ENCODE peak calls at places on chromosomes 7 and 10, in six cellular contexts. X is body of pancreas, K is IMR-90, S is brain microvascular endothelial cell, I is right atrium auricular region, C is ovary. V is an unnamed sample.

GRCh38 chr7:140475747-140476333 is 3.5 kb downstream of the MKRN1 start:
- DNase-seq in X (peak), K (peak), C (no peak), I (no peak), S (peak), V (peak)

GRCh38 chr7:83130623-83131545 is 31.8 kb downstream of the PCLO start:
- DNase-seq in S (no peak), X (peak), C (no peak), K (no peak), I (no peak), V (no peak)

GRCh38 chr10:17735166-17735941 is 16.6 kb upstream of the TMEM236 start:
- DNase-seq in X (peak), K (no peak), S (no peak), I (no peak), C (no peak), V (no peak)

GRCh38 chr7:38105874-38106483 is 72.1 kb upstream of the STARD3NL start:
- DNase-seq in X (peak), S (peak), I (no peak), C (peak), K (peak), V (peak)

GRCh38 chr10:58488921-58489320 is 23.8 kb upstream of the BICC1 start:
- DNase-seq in K (peak), C (no peak), I (no peak), X (no peak), S (no peak), V (no peak)

GRCh38 chr7:95322874-95323273 is 1.5 kb downstream of the PON1 start:
- DNase-seq in S (peak), K (no peak), C (no peak), I (no peak), X (no peak), V (no peak)

GRCh38 chr10:106636781-106637491 is 527.6 kb downstream of the SORCS1 start:
- DNase-seq in X (no peak), S (no peak), K (no peak), I (no peak), C (no peak), V (no peak)

GRCh38 chr10:130689743-130690626 is 553.8 kb downstream of the GLRX3 start:
- DNase-seq in X (no peak), C (no peak), K (no peak), I (no peak), S (no peak), V (no peak)

GRCh38 chr10:11442001-11442773 is 169.3 kb downstream of the USP6NL start:
- DNase-seq in S (no peak), X (no peak), C (no peak), K (no peak), I (peak), V (no peak)

GRCh38 chr10:51832652-51833383 is 133.4 kb upstream of the CSTF2T start:
- DNase-seq in C (no peak), X (no peak), K (peak), I (no peak), S (peak), V (no peak)

GRCh38 chr10:988667-989545 is 672 bp downstream of the GTPBP4 start:
- DNase-seq in S (no peak), I (no peak), X (no peak), K (peak), C (no peak), V (no peak)

GRCh38 chr7:25059576-25059975 is 65.5 kb downstream of the CYCS start:
- DNase-seq in C (no peak), K (no peak), I (no peak), S (no peak), X (no peak), V (no peak)

GRCh38 chr7:91168766-91169518 is 95.3 kb upstream of the FZD1 start:
- DNase-seq in I (no peak), S (peak), C (no peak), X (no peak), K (peak), V (no peak)

GRCh38 chr7:14841850-14842249 is 60.7 kb downstream of the DGKB start:
- DNase-seq in I (no peak), S (no peak), X (no peak), K (peak), C (no peak), V (no peak)

GRCh38 chr7:143898810-143899209 is 3.2 kb downstream of the TCAF1 start:
- DNase-seq in C (no peak), K (no peak), I (no peak), S (no peak), X (no peak), V (no peak)

GRCh38 chr10:24544776-24545175 is 178.9 kb downstream of the ARHGAP21 start:
- DNase-seq in K (no peak), I (no peak), S (no peak), X (no peak), C (no peak), V (no peak)

GRCh38 chr10:102300289-102300843 is 55.0 kb downstream of the GBF1 start:
- DNase-seq in K (peak), S (peak), I (no peak), X (no peak), C (no peak), V (no peak)

GRCh38 chr7:148962515-148962822 is 65.8 kb downstream of the PDIA4 start:
- DNase-seq in K (no peak), I (no peak), X (no peak), C (no peak), S (no peak), V (no peak)

GRCh38 chr7:148963583-148964509 is 64.5 kb downstream of the PDIA4 start:
- DNase-seq in I (no peak), X (peak), C (no peak), K (no peak), S (peak), V (no peak)

GRCh38 chr7:148964510-148965267 is 63.6 kb downstream of the PDIA4 start:
- DNase-seq in C (no peak), I (no peak), S (no peak), K (no peak), X (no peak), V (no peak)

GRCh38 chr7:148962823-148963582 is 65.3 kb downstream of the PDIA4 start:
- DNase-seq in S (peak), K (peak), X (peak), C (peak), I (no peak), V (peak)

GRCh38 chr7:148967032-148967372 is 61.3 kb downstream of the PDIA4 start:
- DNase-seq in S (no peak), K (no peak), X (no peak), C (no peak), I (no peak), V (no peak)
- H3K4me3 ChIP-seq in S (no peak), K (no peak), X (no peak), C (no peak), I (peak), V (peak)

DNA sequence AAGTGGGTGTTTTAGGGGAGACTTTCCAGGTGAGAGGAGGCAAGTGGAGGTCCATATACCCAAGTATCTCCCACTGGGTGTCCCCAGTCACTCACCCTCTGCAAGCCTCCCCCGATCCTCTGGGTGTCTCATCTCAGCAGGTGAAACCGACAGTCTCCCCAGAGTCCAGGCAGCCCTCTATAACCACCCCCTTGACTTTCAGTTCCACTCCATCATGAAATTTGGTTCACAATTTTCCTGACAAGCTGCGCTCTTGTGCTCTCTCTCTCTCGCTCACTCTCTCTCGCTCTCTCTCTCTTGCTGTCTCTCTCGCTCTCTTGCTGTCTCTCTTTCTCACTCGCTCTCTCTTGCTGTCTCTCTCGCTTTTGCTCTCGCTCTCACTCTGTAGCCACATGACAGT is 8.1 kb upstream of the RABGEF1 start:
- DNase-seq in I (no peak), S (no peak), K (no peak), C (no peak), X (no peak), V (no peak)
- H3K4me3 ChIP-seq in I (no peak), S (no peak), K (no peak), C (no peak), X (no peak), V (no peak)

GRCh38 chr10:61897671-61898434 is 3.6 kb upstream of the ARID5B start:
- DNase-seq in K (peak), S (peak), X (peak), I (peak), C (peak), V (no peak)
- H3K4me3 ChIP-seq in K (no peak), S (peak), X (peak), I (peak), C (peak), V (peak)

GRCh38 chr7:155247479-155248365 is 50.0 kb upstream of the INSIG1 start:
- DNase-seq in I (no peak), K (peak), X (no peak), S (no peak), C (no peak), V (no peak)
- H3K4me3 ChIP-seq in I (no peak), K (no peak), X (no peak), S (no peak), C (no peak), V (no peak)

GRCh38 chr10:83987216-83987615 is 152.1 kb upstream of the GHITM start:
- DNase-seq in K (no peak), C (no peak), S (no peak), I (no peak), X (no peak), V (no peak)
- H3K4me3 ChIP-seq in K (no peak), C (no peak), S (no peak), I (no peak), X (no peak), V (no peak)